ENCODE peak calls at places on chromosomes 5 and 9, in eight cellular contexts. E is A549, G is transverse colon, R is sigmoid colon, X is stomach, A is K562, U is tibial nerve, B is H1. W is an unnamed sample. For H3K9me3, the result is how much of the 10 kb centered on the place peaks cover.

GRCh38 chr9:78109075-78109474 is 77.5 kb upstream of the GNAQ start:
- DNase-seq in E (no peak), G (no peak), R (no peak), X (no peak), A (no peak), U (no peak), B (no peak), W (no peak)

GRCh38 chr5:172530406-172530805 is 76.1 kb upstream of the SH3PXD2B start:
- DNase-seq in E (no peak), G (no peak), R (peak), X (no peak), A (no peak), U (no peak), B (no peak), W (no peak)

GRCh38 chr5:1975898-1976765 is 93.4 kb upstream of the IRX4 start:
- DNase-seq in E (no peak), G (no peak), R (no peak), X (no peak), A (no peak), U (no peak), B (no peak), W (no peak)

GRCh38 chr5:131265318-131265803 is 1.5 kb downstream of the CDC42SE2 start:
- DNase-seq in E (peak), G (no peak), R (no peak), X (no peak), A (peak), U (no peak), B (no peak), W (no peak)

GRCh38 chr9:27065288-27065687 is 43.7 kb upstream of the TEK start:
- DNase-seq in E (no peak), G (no peak), R (no peak), X (no peak), A (no peak), U (no peak), B (no peak), W (no peak)

GRCh38 chr9:94852373-94852772 is 125.9 kb downstream of the AOPEP start:
- DNase-seq in E (no peak), G (no peak), R (no peak), X (no peak), A (no peak), U (no peak), B (no peak), W (no peak)

GRCh38 chr9:19618816-19619215 is 170.0 kb downstream of the SLC24A2 start:
- DNase-seq in E (no peak), G (no peak), R (no peak), X (no peak), A (no peak), U (no peak), B (no peak), W (no peak)

GRCh38 chr9:77464591-77465125 is 183.5 kb downstream of the GNA14 start:
- DNase-seq in E (no peak), G (no peak), R (no peak), X (no peak), A (no peak), U (no peak), B (no peak), W (no peak)

GRCh38 chr5:31106742-31107546 is 86.5 kb upstream of the CDH6 start:
- DNase-seq in E (no peak), G (no peak), R (no peak), X (no peak), A (no peak), U (no peak), B (no peak), W (no peak)

GRCh38 chr9:128912270-128912853 is 8.4 kb upstream of the PHYHD1 start:
- DNase-seq in E (peak), G (no peak), R (no peak), X (no peak), A (no peak), U (no peak), B (peak), W (no peak)

GRCh38 chr5:107966216-107966615 is 295.5 kb upstream of the EFNA5 start:
- DNase-seq in E (no peak), G (no peak), R (no peak), X (no peak), A (no peak), U (no peak), B (no peak), W (no peak)

GRCh38 chr5:74233571-74233970 is 407.0 kb downstream of the ENC1 start:
- DNase-seq in E (no peak), G (no peak), R (no peak), X (no peak), A (no peak), U (no peak), B (no peak), W (no peak)

GRCh38 chr5:32600057-32600622 is 14.8 kb downstream of the SUB1 start:
- DNase-seq in E (no peak), G (no peak), R (no peak), X (no peak), A (no peak), U (no peak), B (no peak), W (no peak)

GRCh38 chr9:87354176-87354575 is 143.5 kb upstream of the DAPK1 start:
- DNase-seq in E (no peak), G (no peak), R (no peak), X (no peak), A (no peak), U (no peak), B (no peak), W (no peak)

GRCh38 chr9:113310538-113310937 is 7.4 kb upstream of the RNF183 start:
- DNase-seq in E (no peak), G (no peak), R (no peak), X (no peak), A (no peak), U (no peak), B (no peak), W (no peak)

GRCh38 chr5:5645891-5646290 is 223.4 kb downstream of the ICE1 start:
- DNase-seq in E (no peak), G (no peak), R (no peak), X (no peak), A (no peak), U (no peak), B (no peak), W (no peak)

GRCh38 chr5:135578685-135579341 is at the start of gene CXCL14:
- DNase-seq in E (no peak), G (peak), R (no peak), X (no peak), A (no peak), U (no peak), B (no peak), W (no peak)

GRCh38 chr5:33679791-33680190 is 212.0 kb downstream of the ADAMTS12 start:
- DNase-seq in E (no peak), G (no peak), R (no peak), X (no peak), A (no peak), U (no peak), B (no peak), W (no peak)

GRCh38 chr9:129704797-129705196 is 39.4 kb downstream of the PRRX2 start:
- DNase-seq in E (no peak), G (no peak), R (no peak), X (no peak), A (no peak), U (no peak), B (no peak), W (no peak)

GRCh38 chr5:178287091-178287790 is 54.6 kb upstream of the PHYKPL start:
- DNase-seq in E (no peak), G (no peak), R (peak), X (no peak), A (no peak), U (no peak), B (no peak), W (no peak)

GRCh38 chr5:132674671-132675506 is 1.1 kb downstream of the IL4 start:
- DNase-seq in E (peak), G (no peak), R (no peak), X (no peak), A (no peak), U (no peak), B (no peak), W (no peak)

GRCh38 chr5:15525679-15526275 is 25.8 kb downstream of the FBXL7 start:
- DNase-seq in E (no peak), G (no peak), R (no peak), X (no peak), A (no peak), U (no peak), B (no peak), W (no peak)

GRCh38 chr5:154713615-154714125 is 41.5 kb upstream of the LARP1 start:
- DNase-seq in E (no peak), G (peak), R (peak), X (no peak), A (no peak), U (no peak), B (no peak), W (no peak)

GRCh38 chr5:108911055-108911454 is 163.4 kb downstream of the FER start:
- DNase-seq in E (no peak), G (no peak), R (no peak), X (no peak), A (no peak), U (no peak), B (no peak), W (no peak)

GRCh38 chr5:79829260-79829659 is 139.6 kb downstream of the CMYA5 start:
- DNase-seq in E (peak), G (no peak), R (no peak), X (no peak), A (no peak), U (no peak), B (peak), W (no peak)

GRCh38 chr5:133508845-133509741 is 103.2 kb downstream of the FSTL4 start:
- DNase-seq in E (no peak), G (no peak), R (no peak), X (no peak), A (no peak), U (no peak), B (no peak), W (no peak)

GRCh38 chr5:1840071-1840547 is 38.9 kb downstream of the NDUFS6 start:
- DNase-seq in E (no peak), G (no peak), R (no peak), X (no peak), A (no peak), U (no peak), B (no peak), W (no peak)

GRCh38 chr5:142782976-142783539 is 12.9 kb downstream of the ARHGAP26 start:
- DNase-seq in E (no peak), G (no peak), R (peak), X (no peak), A (no peak), U (no peak), B (no peak), W (peak)

GRCh38 chr5:157259699-157260098 is 6.2 kb upstream of the CYFIP2 start:
- DNase-seq in E (no peak), G (no peak), R (no peak), X (no peak), A (no peak), U (no peak), B (no peak), W (no peak)

GRCh38 chr5:171093598-171093997 is 215.4 kb upstream of the TLX3 start:
- DNase-seq in E (no peak), G (no peak), R (no peak), X (no peak), A (no peak), U (no peak), B (no peak), W (no peak)

GRCh38 chr5:127002390-127002789 is 28.0 kb downstream of the MARCHF3 start:
- DNase-seq in E (peak), G (no peak), R (no peak), X (no peak), A (no peak), U (no peak), B (no peak), W (no peak)

GRCh38 chr9:93223241-93224180 is 39.6 kb downstream of the WNK2 start:
- DNase-seq in E (peak), G (peak), R (no peak), X (no peak), A (no peak), U (no peak), B (no peak), W (no peak)

GRCh38 chr5:33059081-33059480 is 348.0 kb downstream of the NPR3 start:
- DNase-seq in E (no peak), G (no peak), R (no peak), X (no peak), A (no peak), U (no peak), B (no peak), W (no peak)

GRCh38 chr9:17134396-17134842 is 421 bp upstream of the CNTLN start:
- DNase-seq in E (no peak), G (no peak), R (no peak), X (no peak), A (no peak), U (no peak), B (no peak), W (no peak)

GRCh38 chr5:147844846-147845245 is 13.4 kb upstream of the SPINK1 start:
- DNase-seq in E (no peak), G (no peak), R (no peak), X (no peak), A (no peak), U (no peak), B (no peak), W (no peak)

GRCh38 chr9:137455361-137455991 is 3.7 kb downstream of the NSMF start:
- DNase-seq in E (no peak), G (no peak), R (peak), X (no peak), A (no peak), U (no peak), B (no peak), W (peak)

GRCh38 chr5:140424135-140424534 is 22.5 kb downstream of the ANKHD1 start:
- DNase-seq in E (no peak), G (no peak), R (no peak), X (no peak), A (no peak), U (no peak), B (no peak), W (no peak)
- H3K9me3 ChIP-seq in E (under half), G (under half), R (under half), X (under half), A (under half), U (under half), B (under half), W (under half)

DNA sequence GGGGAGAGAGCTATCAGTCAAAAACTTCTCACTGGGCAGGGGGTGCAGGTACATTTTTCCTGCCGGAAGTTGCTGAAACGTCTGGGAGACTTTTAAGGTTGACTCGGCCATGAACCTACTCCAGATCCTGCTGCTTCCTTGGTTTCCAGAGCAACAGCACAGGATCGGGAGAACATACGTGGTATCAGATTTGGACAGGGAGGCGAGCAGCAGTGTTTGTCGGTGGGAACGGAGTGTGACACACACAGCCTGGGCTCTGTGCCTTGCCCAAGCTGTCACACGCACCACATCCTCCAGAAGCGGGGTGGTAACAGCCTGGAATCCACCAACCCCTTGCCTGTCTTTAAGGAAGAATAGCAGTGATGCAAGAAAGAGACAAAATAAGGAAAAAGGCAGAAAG is 276.5 kb downstream of the SLIT3 start:
- DNase-seq in E (no peak), G (no peak), R (no peak), X (peak), A (no peak), U (no peak), B (no peak), W (peak)
- TF ChIP-seq EP300 in E (no peak), G (no peak), R (no peak), X (no peak), A (no peak), U (no peak), B (no peak), W (no peak)

GRCh38 chr5:152861231-152861630 is 456.2 kb upstream of the NMUR2 start:
- DNase-seq in E (no peak), G (no peak), R (no peak), X (no peak), A (no peak), U (no peak), B (no peak), W (no peak)

GRCh38 chr5:152864993-152865392 is 459.9 kb upstream of the NMUR2 start:
- DNase-seq in E (no peak), G (no peak), R (no peak), X (no peak), A (no peak), U (no peak), B (no peak), W (no peak)

DNA sequence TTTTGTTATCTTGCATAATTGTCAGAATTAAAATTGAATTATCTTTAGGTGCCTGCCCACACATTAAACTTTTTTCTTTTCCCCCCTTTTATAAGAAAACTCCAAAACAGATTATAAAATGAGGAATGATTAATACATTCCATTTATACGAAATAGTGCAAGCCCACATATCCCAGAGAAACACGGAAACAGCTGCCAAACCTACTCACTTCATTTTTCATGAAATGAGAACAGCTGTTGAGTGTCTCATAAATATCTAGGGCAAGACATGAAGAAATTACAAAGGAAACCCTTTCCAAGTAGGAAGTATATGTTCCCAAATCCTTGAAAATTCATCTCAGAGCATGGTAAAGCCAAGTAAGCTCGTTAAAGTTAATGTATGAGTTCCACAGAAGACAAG is 459.4 kb upstream of the NMUR2 start:
- DNase-seq in E (no peak), G (no peak), R (no peak), X (no peak), A (no peak), U (no peak), B (no peak), W (no peak)
- H3K9me3 ChIP-seq in E (under half), G (under half), R (under half), X (under half), A (under half), U (under half), B (under half), W (under half)

GRCh38 chr5:137470111-137470920 is 28.8 kb downstream of the SPOCK1 start:
- DNase-seq in E (peak), G (no peak), R (peak), X (no peak), A (no peak), U (no peak), B (no peak), W (no peak)
- TF ChIP-seq EP300 in E (peak), G (no peak), R (no peak), X (no peak), A (no peak), U (no peak), B (no peak), W (no peak)

W was measured in ovary.